ENCODE peak calls at places on chromosomes 13 and 19, in seven cellular contexts. One of them, this sample, is unnamed.

GRCh38 chr13:112254061-112254818 is 121.9 kb upstream of the SPACA7 start:
- DNase-seq in mesenchymal stem cell: no peak
- DNase-seq in H1: peak; percentile 45
- DNase-seq in neuronal stem cell: no peak
- DNase-seq in IMR-90: no peak
- DNase-seq in trophoblast cell: no peak
- DNase-seq in mesendoderm: no peak
- DNase-seq in this sample: no peak

GRCh38 chr13:36813226-36813625 is 5.8 kb upstream of the RFXAP start:
- DNase-seq in mesenchymal stem cell: no peak
- DNase-seq in H1: no peak
- DNase-seq in neuronal stem cell: no peak
- DNase-seq in IMR-90: no peak
- DNase-seq in trophoblast cell: no peak
- DNase-seq in mesendoderm: peak; percentile 55
- DNase-seq in this sample: no peak

GRCh38 chr19:39304185-39304513 is 7.9 kb downstream of the IFNL1 start:
- DNase-seq in mesenchymal stem cell: no peak
- DNase-seq in H1: no peak
- DNase-seq in neuronal stem cell: no peak
- DNase-seq in IMR-90: no peak
- DNase-seq in trophoblast cell: no peak
- DNase-seq in mesendoderm: no peak
- DNase-seq in this sample: no peak

GRCh38 chr13:98265669-98266551 is 88.8 kb upstream of the RNF113B start:
- DNase-seq in mesenchymal stem cell: peak; percentile 25
- DNase-seq in H1: no peak
- DNase-seq in neuronal stem cell: no peak
- DNase-seq in IMR-90: peak; percentile 64
- DNase-seq in trophoblast cell: no peak
- DNase-seq in mesendoderm: no peak
- DNase-seq in this sample: no peak

GRCh38 chr19:29671393-29672076 is 6.3 kb downstream of the PLEKHF1 start:
- DNase-seq in mesenchymal stem cell: peak; percentile 43
- DNase-seq in H1: no peak
- DNase-seq in neuronal stem cell: no peak
- DNase-seq in IMR-90: no peak
- DNase-seq in trophoblast cell: peak; percentile 96
- DNase-seq in mesendoderm: no peak
- DNase-seq in this sample: no peak

GRCh38 chr13:95530178-95530577 is 22.3 kb upstream of the CLDN10 start:
- DNase-seq in mesenchymal stem cell: peak; percentile 6
- DNase-seq in H1: no peak
- DNase-seq in neuronal stem cell: no peak
- DNase-seq in IMR-90: peak; percentile 5
- DNase-seq in trophoblast cell: no peak
- DNase-seq in mesendoderm: no peak
- DNase-seq in this sample: no peak

GRCh38 chr19:30350995-30351394 is 21.2 kb upstream of the ZNF536 start:
- DNase-seq in mesenchymal stem cell: no peak
- DNase-seq in H1: no peak
- DNase-seq in neuronal stem cell: no peak
- DNase-seq in IMR-90: no peak
- DNase-seq in trophoblast cell: no peak
- DNase-seq in mesendoderm: no peak
- DNase-seq in this sample: no peak

GRCh38 chr13:32316476-32316875 is 1.2 kb downstream of the BRCA2 start:
- DNase-seq in mesenchymal stem cell: peak; percentile 13
- DNase-seq in H1: no peak
- DNase-seq in neuronal stem cell: no peak
- DNase-seq in IMR-90: no peak
- DNase-seq in trophoblast cell: no peak
- DNase-seq in mesendoderm: no peak
- DNase-seq in this sample: no peak

GRCh38 chr13:101520672-101521071 is 68.2 kb downstream of the ITGBL1 start:
- DNase-seq in mesenchymal stem cell: peak; percentile 61
- DNase-seq in H1: no peak
- DNase-seq in neuronal stem cell: no peak
- DNase-seq in IMR-90: peak; percentile 86
- DNase-seq in trophoblast cell: no peak
- DNase-seq in mesendoderm: no peak
- DNase-seq in this sample: no peak

GRCh38 chr13:76879211-76879875 is 6.9 kb downstream of the KCTD12 start:
- DNase-seq in mesenchymal stem cell: peak; percentile 91
- DNase-seq in H1: no peak
- DNase-seq in neuronal stem cell: no peak
- DNase-seq in IMR-90: peak; percentile 70
- DNase-seq in trophoblast cell: peak; percentile 57
- DNase-seq in mesendoderm: no peak
- DNase-seq in this sample: no peak

GRCh38 chr13:73618275-73618865 is 515.8 kb downstream of the KLF12 start:
- DNase-seq in mesenchymal stem cell: no peak
- DNase-seq in H1: no peak
- DNase-seq in neuronal stem cell: no peak
- DNase-seq in IMR-90: no peak
- DNase-seq in trophoblast cell: no peak
- DNase-seq in mesendoderm: no peak
- DNase-seq in this sample: no peak

GRCh38 chr13:20165417-20166257 is 4.8 kb upstream of the GJA3 start:
- DNase-seq in mesenchymal stem cell: no peak
- DNase-seq in H1: no peak
- DNase-seq in neuronal stem cell: no peak
- DNase-seq in IMR-90: peak; percentile 74
- DNase-seq in trophoblast cell: no peak
- DNase-seq in mesendoderm: no peak
- DNase-seq in this sample: no peak

GRCh38 chr13:77533875-77534788 is 1.4 kb upstream of the SCEL start:
- DNase-seq in mesenchymal stem cell: no peak
- DNase-seq in H1: no peak
- DNase-seq in neuronal stem cell: no peak
- DNase-seq in IMR-90: no peak
- DNase-seq in trophoblast cell: no peak
- DNase-seq in mesendoderm: no peak
- DNase-seq in this sample: no peak

GRCh38 chr13:111531505-111531904 is 211.1 kb downstream of the TEX29 start:
- DNase-seq in mesenchymal stem cell: no peak
- DNase-seq in H1: no peak
- DNase-seq in neuronal stem cell: no peak
- DNase-seq in IMR-90: peak; percentile 0
- DNase-seq in trophoblast cell: no peak
- DNase-seq in mesendoderm: no peak
- DNase-seq in this sample: no peak

GRCh38 chr19:4638828-4639530 is at the start of gene TNFAIP8L1:
- DNase-seq in mesenchymal stem cell: peak; percentile 96
- DNase-seq in H1: peak; percentile 99
- DNase-seq in neuronal stem cell: peak; percentile 95
- DNase-seq in IMR-90: peak; percentile 92
- DNase-seq in trophoblast cell: peak; percentile 96
- DNase-seq in mesendoderm: peak; percentile 98
- DNase-seq in this sample: peak; percentile 96

GRCh38 chr19:4640247-4641000 is 1.1 kb downstream of the TNFAIP8L1 start:
- DNase-seq in mesenchymal stem cell: no peak
- DNase-seq in H1: no peak
- DNase-seq in neuronal stem cell: no peak
- DNase-seq in IMR-90: no peak
- DNase-seq in trophoblast cell: peak; percentile 22
- DNase-seq in mesendoderm: no peak
- DNase-seq in this sample: no peak

GRCh38 chr19:4641132-4641531 is 1.8 kb downstream of the TNFAIP8L1 start:
- DNase-seq in mesenchymal stem cell: no peak
- DNase-seq in H1: no peak
- DNase-seq in neuronal stem cell: no peak
- DNase-seq in IMR-90: no peak
- DNase-seq in trophoblast cell: peak; percentile 37
- DNase-seq in mesendoderm: no peak
- DNase-seq in this sample: no peak

GRCh38 chr19:4638330-4638729 is 986 bp upstream of the TNFAIP8L1 start:
- DNase-seq in mesenchymal stem cell: no peak
- DNase-seq in H1: no peak
- DNase-seq in neuronal stem cell: no peak
- DNase-seq in IMR-90: no peak
- DNase-seq in trophoblast cell: no peak
- DNase-seq in mesendoderm: no peak
- DNase-seq in this sample: no peak

DNA sequence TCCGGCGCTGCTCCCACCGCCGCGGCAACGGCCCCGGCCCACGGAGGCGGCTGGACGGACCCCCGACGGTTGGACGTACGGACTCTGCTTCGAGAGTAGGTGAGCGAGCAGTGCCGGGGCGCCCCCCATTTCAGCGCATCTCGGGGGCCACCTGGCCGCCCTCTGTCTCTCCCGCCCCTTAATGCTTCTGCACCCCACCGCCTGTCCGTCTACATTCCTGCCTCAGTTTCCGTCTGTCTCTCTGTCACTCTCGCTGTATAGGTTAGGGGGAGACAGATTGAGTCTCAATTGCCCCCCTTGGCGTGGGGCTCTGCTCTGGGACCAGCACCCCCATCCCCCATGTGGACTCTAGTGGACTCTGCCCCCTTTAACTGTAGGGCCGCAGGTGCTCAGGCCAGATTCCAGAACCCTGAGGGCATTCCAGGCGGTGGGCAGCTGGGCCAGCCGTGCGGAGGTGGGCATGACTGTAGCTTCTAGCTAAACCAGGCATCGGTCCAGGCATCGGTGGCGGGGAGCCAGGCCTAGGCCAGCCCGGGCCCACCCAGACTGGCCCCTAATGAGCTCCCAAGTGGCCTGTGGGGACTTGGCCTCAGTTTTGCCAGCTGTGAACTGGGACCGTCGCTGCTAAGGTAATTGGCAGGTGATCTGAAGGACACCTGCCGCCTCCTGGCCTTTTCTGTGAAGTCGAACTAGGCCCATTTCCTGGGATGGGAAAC is 373 bp downstream of the TNFAIP8L1 start:
- DNase-seq in mesenchymal stem cell: no peak
- DNase-seq in H1: no peak
- DNase-seq in neuronal stem cell: no peak
- DNase-seq in IMR-90: no peak
- DNase-seq in trophoblast cell: no peak
- DNase-seq in mesendoderm: no peak
- DNase-seq in this sample: no peak
- H3K23ac ChIP-seq in mesenchymal stem cell: no peak overlapping the region
- H3K23ac ChIP-seq in H1: no peak overlapping the region
- H3K23ac ChIP-seq in neuronal stem cell: peak overlapping the region; percentile 2
- H3K23ac ChIP-seq in IMR-90: no peak overlapping the region
- H3K23ac ChIP-seq in trophoblast cell: no peak overlapping the region
- H3K23ac ChIP-seq in mesendoderm: peak overlapping the region; percentile 80
- H3K23ac ChIP-seq in this sample: no peak overlapping the region

GRCh38 chr13:23504188-23504587 is 66.0 kb upstream of the TNFRSF19 start:
- DNase-seq in mesenchymal stem cell: no peak
- DNase-seq in H1: no peak
- DNase-seq in neuronal stem cell: no peak
- DNase-seq in IMR-90: peak; percentile 19
- DNase-seq in trophoblast cell: no peak
- DNase-seq in mesendoderm: no peak
- DNase-seq in this sample: no peak

GRCh38 chr13:23506071-23506820 is 64.0 kb upstream of the TNFRSF19 start:
- DNase-seq in mesenchymal stem cell: peak; percentile 40
- DNase-seq in H1: no peak
- DNase-seq in neuronal stem cell: no peak
- DNase-seq in IMR-90: peak; percentile 39
- DNase-seq in trophoblast cell: no peak
- DNase-seq in mesendoderm: no peak
- DNase-seq in this sample: no peak

GRCh38 chr13:23505007-23505406 is 65.2 kb upstream of the TNFRSF19 start:
- DNase-seq in mesenchymal stem cell: peak; percentile 30
- DNase-seq in H1: no peak
- DNase-seq in neuronal stem cell: no peak
- DNase-seq in IMR-90: peak; percentile 74
- DNase-seq in trophoblast cell: no peak
- DNase-seq in mesendoderm: peak; percentile 17
- DNase-seq in this sample: no peak

GRCh38 chr13:23509781-23510543 is 60.2 kb upstream of the TNFRSF19 start:
- DNase-seq in mesenchymal stem cell: peak; percentile 62
- DNase-seq in H1: no peak
- DNase-seq in neuronal stem cell: no peak
- DNase-seq in IMR-90: peak; percentile 94
- DNase-seq in trophoblast cell: peak; percentile 67
- DNase-seq in mesendoderm: no peak
- DNase-seq in this sample: no peak

DNA sequence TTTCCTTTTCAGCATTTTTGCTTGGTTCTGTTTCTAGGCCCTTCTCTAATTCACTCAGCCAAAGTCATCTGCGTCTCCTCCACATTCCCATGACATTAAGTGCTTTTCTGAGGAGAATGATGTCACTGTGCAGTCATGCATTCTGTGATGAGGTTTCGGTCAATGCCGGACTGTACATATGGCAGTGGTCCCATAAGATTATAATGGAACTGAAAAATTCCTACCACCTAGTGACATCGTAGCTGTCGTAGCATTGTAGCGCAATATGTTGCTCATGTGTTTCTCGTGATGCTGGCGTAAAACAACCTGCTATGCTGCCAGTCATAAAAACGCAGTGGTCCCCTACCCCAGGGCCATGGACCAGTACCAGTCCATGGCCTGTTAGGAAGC is 63.4 kb upstream of the TNFRSF19 start:
- DNase-seq in mesenchymal stem cell: peak; percentile 87
- DNase-seq in H1: no peak
- DNase-seq in neuronal stem cell: no peak
- DNase-seq in IMR-90: peak; percentile 98
- DNase-seq in trophoblast cell: no peak
- DNase-seq in mesendoderm: no peak
- DNase-seq in this sample: no peak
- H3K23ac ChIP-seq in mesenchymal stem cell: no peak overlapping the region
- H3K23ac ChIP-seq in H1: no peak overlapping the region
- H3K23ac ChIP-seq in neuronal stem cell: no peak overlapping the region
- H3K23ac ChIP-seq in IMR-90: peak overlapping the region; percentile 64
- H3K23ac ChIP-seq in trophoblast cell: no peak overlapping the region
- H3K23ac ChIP-seq in mesendoderm: no peak overlapping the region
- H3K23ac ChIP-seq in this sample: no peak overlapping the region

GRCh38 chr19:14383898-14384669 is 2.8 kb downstream of the ADGRE5 start:
- DNase-seq in mesenchymal stem cell: peak; percentile 83
- DNase-seq in H1: no peak
- DNase-seq in neuronal stem cell: no peak
- DNase-seq in IMR-90: peak; percentile 55
- DNase-seq in trophoblast cell: no peak
- DNase-seq in mesendoderm: peak; percentile 44
- DNase-seq in this sample: no peak
- H3K23ac ChIP-seq in mesenchymal stem cell: peak overlapping the region; percentile 30
- H3K23ac ChIP-seq in H1: no peak overlapping the region
- H3K23ac ChIP-seq in neuronal stem cell: no peak overlapping the region
- H3K23ac ChIP-seq in IMR-90: peak overlapping the region; percentile 86
- H3K23ac ChIP-seq in trophoblast cell: no peak overlapping the region
- H3K23ac ChIP-seq in mesendoderm: peak overlapping the region; percentile 45
- H3K23ac ChIP-seq in this sample: no peak overlapping the region

GRCh38 chr19:34539396-34539795 is 57.8 kb downstream of the WTIP start:
- DNase-seq in mesenchymal stem cell: no peak
- DNase-seq in H1: no peak
- DNase-seq in neuronal stem cell: no peak
- DNase-seq in IMR-90: no peak
- DNase-seq in trophoblast cell: no peak
- DNase-seq in mesendoderm: no peak
- DNase-seq in this sample: no peak

DNA sequence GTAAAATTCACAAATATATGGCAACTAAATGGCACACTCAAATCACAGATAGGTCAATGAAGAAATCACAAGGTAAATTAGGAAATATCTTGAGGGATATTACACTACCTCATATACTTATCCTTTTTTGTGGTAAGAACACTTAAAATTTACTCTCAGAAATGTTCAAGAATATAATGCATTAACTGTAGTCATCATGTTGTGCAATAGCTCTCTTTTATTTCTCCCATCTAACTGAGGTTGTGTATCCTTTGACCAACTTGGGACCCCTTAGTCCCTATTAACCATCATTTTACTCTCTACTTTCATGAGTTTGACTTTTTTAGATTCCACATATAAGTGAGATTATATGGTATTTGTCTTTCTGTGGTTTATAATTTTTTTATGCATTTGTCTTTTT is 52.6 kb downstream of the WTIP start:
- DNase-seq in mesenchymal stem cell: no peak
- DNase-seq in H1: no peak
- DNase-seq in neuronal stem cell: no peak
- DNase-seq in IMR-90: no peak
- DNase-seq in trophoblast cell: no peak
- DNase-seq in mesendoderm: no peak
- DNase-seq in this sample: no peak
- H3K23ac ChIP-seq in mesenchymal stem cell: no peak overlapping the region
- H3K23ac ChIP-seq in H1: no peak overlapping the region
- H3K23ac ChIP-seq in neuronal stem cell: no peak overlapping the region
- H3K23ac ChIP-seq in IMR-90: no peak overlapping the region
- H3K23ac ChIP-seq in trophoblast cell: no peak overlapping the region
- H3K23ac ChIP-seq in mesendoderm: no peak overlapping the region
- H3K23ac ChIP-seq in this sample: no peak overlapping the region

This sample was measured in H9.